ENCODE peak calls at places on chromosomes 16 and 17, in eight cellular contexts. C, I, H, O, P, K, N and Z are unnamed samples.

GRCh38 chr17:79043931-79044320 is 20.0 kb downstream of the C1QTNF1 start:
- DNase-seq in C (no peak), I (no peak), H (no peak), O (no peak), P (no peak), K (no peak), N (no peak), Z (no peak)

GRCh38 chr17:54678158-54678557 is 222.5 kb upstream of the TOM1L1 start:
- DNase-seq in C (no peak), I (no peak), H (no peak), O (no peak), P (no peak), K (no peak), N (no peak), Z (no peak)

GRCh38 chr17:29959658-29960337 is 18.4 kb downstream of the EFCAB5 start:
- DNase-seq in C (no peak), I (no peak), H (no peak), O (no peak), P (peak), K (no peak), N (no peak), Z (no peak)

GRCh38 chr16:87439926-87440325 is 47.8 kb downstream of the MAP1LC3B start:
- DNase-seq in C (no peak), I (no peak), H (no peak), O (no peak), P (no peak), K (no peak), N (no peak), Z (no peak)

GRCh38 chr16:24610421-24610765 is 71.0 kb downstream of the RBBP6 start:
- DNase-seq in C (peak), I (no peak), H (no peak), O (peak), P (peak), K (no peak), N (peak), Z (peak)

GRCh38 chr17:2874211-2874686 is 78.0 kb downstream of the RAP1GAP2 start:
- DNase-seq in C (no peak), I (peak), H (no peak), O (peak), P (no peak), K (no peak), N (peak), Z (no peak)

GRCh38 chr17:6092182-6092922 is 22.2 kb downstream of the WSCD1 start:
- DNase-seq in C (no peak), I (no peak), H (no peak), O (no peak), P (no peak), K (no peak), N (no peak), Z (no peak)

GRCh38 chr17:17758443-17758842 is 77.2 kb downstream of the RAI1 start:
- DNase-seq in C (no peak), I (no peak), H (no peak), O (no peak), P (no peak), K (no peak), N (no peak), Z (no peak)

GRCh38 chr16:51243836-51244483 is 92.9 kb upstream of the SALL1 start:
- DNase-seq in C (peak), I (no peak), H (no peak), O (no peak), P (peak), K (no peak), N (no peak), Z (no peak)

DNA sequence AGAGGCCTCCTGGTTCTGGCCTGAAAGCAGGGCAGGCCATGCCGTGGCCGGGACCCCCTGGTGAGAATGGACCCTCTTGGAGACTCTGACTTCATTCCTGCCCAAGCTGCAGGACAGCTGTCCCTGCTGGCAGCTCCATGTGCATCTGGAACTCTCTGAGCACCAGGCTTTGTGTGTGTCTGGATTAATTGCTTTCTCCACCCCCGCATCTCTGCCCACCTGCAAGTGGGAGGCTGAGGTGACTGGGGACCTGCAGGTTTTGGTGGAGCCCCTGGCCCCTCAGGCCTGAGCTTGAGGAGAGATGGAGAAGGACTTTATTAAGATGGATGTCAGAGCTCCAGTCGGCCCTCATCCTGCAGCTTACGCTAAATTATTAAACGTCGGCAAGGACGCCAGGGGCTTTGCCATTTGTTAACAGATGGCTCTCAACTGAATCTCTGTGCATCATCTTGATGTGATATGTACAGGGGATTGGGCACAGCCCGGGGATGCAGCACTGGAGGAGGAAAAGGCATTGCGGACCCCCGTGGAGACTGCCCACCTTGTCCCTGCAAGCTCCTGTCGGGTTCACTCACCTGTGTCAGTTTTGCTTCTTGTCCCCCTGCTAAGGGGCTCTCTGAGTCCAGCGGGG is 154.2 kb upstream of the RPL38 start:
- DNase-seq in C (no peak), I (no peak), H (no peak), O (no peak), P (no peak), K (no peak), N (no peak), Z (no peak)
- TF ChIP-seq EZH2 in C (no peak), I (no peak), H (no peak), O (no peak), P (no peak), K (no peak), N (no peak), Z (no peak)

DNA sequence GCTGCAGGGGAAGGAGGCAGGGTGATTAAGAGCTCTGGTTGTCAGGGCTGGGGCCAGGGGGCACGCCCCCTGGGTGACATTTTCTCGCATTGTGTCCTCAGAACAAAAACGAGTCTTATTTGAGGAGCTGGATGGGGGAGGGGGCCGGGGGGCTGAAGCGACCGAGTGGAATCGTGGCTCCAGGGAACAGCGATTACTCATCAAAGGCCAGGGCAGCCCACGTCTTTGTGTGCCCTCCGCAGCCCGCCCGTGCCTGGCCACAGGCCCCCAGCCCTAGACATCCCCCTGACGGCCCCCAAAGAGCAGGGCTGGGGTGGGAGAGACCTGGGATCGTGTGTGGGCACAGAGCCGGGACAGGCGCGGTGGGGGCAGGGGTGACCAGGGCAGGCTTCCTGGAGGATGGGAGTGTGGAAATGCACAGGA is 23.8 kb upstream of the PHB1 start:
- DNase-seq in C (no peak), I (no peak), H (no peak), O (peak), P (peak), K (no peak), N (peak), Z (no peak)
- TF ChIP-seq EZH2 in C (no peak), I (no peak), H (no peak), O (no peak), P (no peak), K (no peak), N (no peak), Z (no peak)

GRCh38 chr16:69107311-69107962 is 2.0 kb downstream of the HAS3 start:
- DNase-seq in C (peak), I (no peak), H (no peak), O (peak), P (peak), K (no peak), N (peak), Z (peak)

GRCh38 chr16:69108069-69108904 is 2.8 kb downstream of the HAS3 start:
- DNase-seq in C (no peak), I (no peak), H (no peak), O (peak), P (no peak), K (peak), N (peak), Z (no peak)

GRCh38 chr16:69108905-69109252 is 3.4 kb downstream of the HAS3 start:
- DNase-seq in C (no peak), I (no peak), H (no peak), O (no peak), P (no peak), K (no peak), N (no peak), Z (no peak)

GRCh38 chr16:69106491-69107291 is 1.2 kb downstream of the HAS3 start:
- DNase-seq in C (peak), I (no peak), H (no peak), O (peak), P (no peak), K (no peak), N (peak), Z (peak)

DNA sequence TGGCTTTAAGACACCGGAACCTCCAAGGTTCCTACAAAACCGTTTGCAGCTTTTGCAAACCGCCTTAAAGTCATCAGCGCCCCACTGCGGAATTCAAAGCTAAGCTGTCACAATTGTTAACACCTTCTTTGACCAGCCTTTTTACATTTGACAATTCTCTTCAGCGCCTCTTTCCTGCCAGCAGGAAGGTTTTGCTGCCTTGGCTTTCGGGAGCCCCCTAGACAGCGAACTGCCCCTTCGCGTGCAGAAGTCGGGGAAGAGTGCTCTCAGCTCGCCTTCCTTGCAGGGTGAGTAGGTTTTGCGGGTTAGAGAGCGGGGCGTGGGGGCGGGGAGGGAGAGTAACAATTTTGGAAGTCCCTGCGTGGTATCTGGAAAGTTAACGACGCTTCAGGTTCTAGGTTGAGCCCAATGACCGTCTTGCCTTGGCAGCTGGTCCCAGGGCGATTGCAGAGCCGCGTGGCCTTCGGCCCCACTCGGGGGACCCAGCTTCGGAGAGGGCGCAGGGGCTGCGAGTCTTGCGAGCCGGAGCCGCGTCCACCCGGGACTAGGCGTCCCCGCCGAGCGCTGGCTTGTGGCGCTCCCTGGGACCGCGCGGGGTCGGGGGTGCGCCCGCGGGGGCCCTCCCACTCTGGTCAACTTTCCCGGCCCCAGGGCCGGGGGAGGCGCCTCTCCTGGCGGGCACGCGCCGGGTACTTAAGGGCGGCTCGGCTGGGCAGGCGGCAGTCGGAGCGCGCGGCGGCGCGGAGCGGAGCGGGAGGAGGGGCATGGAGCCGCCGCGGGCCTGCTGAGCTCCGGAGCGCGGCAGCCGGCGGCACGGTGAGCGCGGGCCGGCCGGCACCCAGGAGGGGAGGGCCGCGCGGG is at the start of gene HAS3:
- DNase-seq in C (peak), I (peak), H (peak), O (peak), P (peak), K (peak), N (peak), Z (peak)
- TF ChIP-seq EZH2 in C (no peak), I (no peak), H (no peak), O (no peak), P (no peak), K (no peak), N (no peak), Z (no peak)

GRCh38 chr16:67150833-67151396 is at the start of gene B3GNT9:
- DNase-seq in C (no peak), I (no peak), H (no peak), O (peak), P (peak), K (no peak), N (peak), Z (peak)
- TF ChIP-seq EZH2 in C (no peak), I (peak), H (no peak), O (no peak), P (no peak), K (no peak), N (peak), Z (no peak)

GRCh38 chr16:48810803-48811453 is 200.9 kb upstream of the N4BP1 start:
- DNase-seq in C (no peak), I (no peak), H (no peak), O (peak), P (no peak), K (no peak), N (peak), Z (no peak)
- TF ChIP-seq EZH2 in C (no peak), I (peak), H (no peak), O (peak), P (peak), K (no peak), N (peak), Z (no peak)

GRCh38 chr17:61405686-61406542 is 6.3 kb downstream of the TBX2 start:
- DNase-seq in C (no peak), I (no peak), H (no peak), O (peak), P (no peak), K (no peak), N (no peak), Z (no peak)

GRCh38 chr17:61404702-61405046 is 5.0 kb downstream of the TBX2 start:
- DNase-seq in C (no peak), I (no peak), H (no peak), O (peak), P (no peak), K (no peak), N (no peak), Z (no peak)

GRCh38 chr17:61406543-61406845 is 6.9 kb downstream of the TBX2 start:
- DNase-seq in C (no peak), I (no peak), H (no peak), O (no peak), P (no peak), K (no peak), N (no peak), Z (no peak)

GRCh38 chr17:61403846-61404701 is 4.4 kb downstream of the TBX2 start:
- DNase-seq in C (no peak), I (no peak), H (no peak), O (peak), P (no peak), K (no peak), N (peak), Z (no peak)

GRCh38 chr17:61405047-61405685 is 5.5 kb downstream of the TBX2 start:
- DNase-seq in C (no peak), I (no peak), H (no peak), O (peak), P (no peak), K (no peak), N (peak), Z (no peak)
- TF ChIP-seq EZH2 in C (no peak), I (peak), H (no peak), O (peak), P (no peak), K (no peak), N (peak), Z (peak)